ENCODE peak calls at places on chromosome X, in four cellular contexts. U, L, H and O are unnamed samples.

GRCh38 chrX:48918644-48919340 is at the start of gene PIM2:
- DNase-seq in U (peak; percentile 87), L (no peak), H (peak; percentile 89), O (peak; percentile 81)

GRCh38 chrX:95383778-95384177 is 1300.9 kb upstream of the DIAPH2 start:
- DNase-seq in U (no peak), L (no peak), H (no peak), O (no peak)

GRCh38 chrX:5775985-5776384 is 452.7 kb downstream of the NLGN4X start:
- DNase-seq in U (no peak), L (no peak), H (no peak), O (no peak)

GRCh38 chrX:143664302-143664701 is 28.4 kb upstream of the SLITRK4 start:
- DNase-seq in U (peak; percentile 7), L (no peak), H (no peak), O (no peak)

GRCh38 chrX:110216027-110216426 is 101.9 kb downstream of the AMMECR1 start:
- DNase-seq in U (peak; percentile 46), L (no peak), H (no peak), O (no peak)

GRCh38 chrX:134460005-134460860 is at the start of gene HPRT1:
- DNase-seq in U (peak; percentile 79), L (peak; percentile 13), H (peak; percentile 76), O (peak; percentile 12)

GRCh38 chrX:101419489-101419888 is 11.5 kb downstream of the HNRNPH2 start:
- DNase-seq in U (no peak), L (no peak), H (no peak), O (no peak)

GRCh38 chrX:85590638-85591037 is 211.2 kb upstream of the POF1B start:
- DNase-seq in U (no peak), L (no peak), H (no peak), O (no peak)

GRCh38 chrX:119686087-119686639 is 6.8 kb downstream of the SEPTIN6 start:
- DNase-seq in U (no peak), L (no peak), H (no peak), O (no peak)

GRCh38 chrX:19924285-19924684 is 36.9 kb upstream of the SH3KBP1 start:
- DNase-seq in U (no peak), L (no peak), H (no peak), O (no peak)

GRCh38 chrX:71143508-71143907 is 1.1 kb upstream of the NLGN3 start:
- DNase-seq in U (no peak), L (no peak), H (peak; percentile 70), O (no peak)

GRCh38 chrX:46903458-46904242 is 8.6 kb upstream of the JADE3 start:
- DNase-seq in U (peak; percentile 83), L (peak; percentile 11), H (peak; percentile 64), O (peak; percentile 38)
- H3K4me3 ChIP-seq in U (peak overlapping the region; percentile 46), L (peak overlapping the region; percentile 73), H (peak overlapping the region; percentile 42), O (peak overlapping the region; percentile 59)

GRCh38 chrX:41858161-41858775 is 65.1 kb downstream of the CASK start:
- DNase-seq in U (no peak), L (no peak), H (no peak), O (no peak)
- TF ChIP-seq CTCF in U (no peak), L (no peak), H (no peak), O (no peak)

DNA sequence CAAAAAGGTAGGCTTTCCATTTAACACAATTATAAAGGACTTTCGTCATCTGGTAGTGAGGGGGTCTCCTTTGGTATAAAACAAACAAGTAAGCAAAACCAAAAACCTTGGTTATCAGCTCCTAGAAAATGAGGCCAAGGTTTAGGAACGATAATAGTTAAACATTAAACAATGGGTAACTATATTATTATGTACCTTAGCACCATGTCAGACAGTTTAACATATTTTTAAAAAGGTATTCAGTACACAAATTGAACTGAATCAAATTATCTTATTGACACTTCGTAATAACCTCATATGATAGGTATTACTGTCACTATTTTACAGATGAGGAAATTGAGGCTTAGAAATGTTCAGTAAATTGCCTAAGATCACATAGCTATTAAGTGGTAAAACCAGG is 32.1 kb upstream of the RAB9B start:
- DNase-seq in U (no peak), L (no peak), H (no peak), O (no peak)
- H3K4me3 ChIP-seq in U (no peak overlapping the region), L (no peak overlapping the region), H (no peak overlapping the region), O (no peak overlapping the region)

DNA sequence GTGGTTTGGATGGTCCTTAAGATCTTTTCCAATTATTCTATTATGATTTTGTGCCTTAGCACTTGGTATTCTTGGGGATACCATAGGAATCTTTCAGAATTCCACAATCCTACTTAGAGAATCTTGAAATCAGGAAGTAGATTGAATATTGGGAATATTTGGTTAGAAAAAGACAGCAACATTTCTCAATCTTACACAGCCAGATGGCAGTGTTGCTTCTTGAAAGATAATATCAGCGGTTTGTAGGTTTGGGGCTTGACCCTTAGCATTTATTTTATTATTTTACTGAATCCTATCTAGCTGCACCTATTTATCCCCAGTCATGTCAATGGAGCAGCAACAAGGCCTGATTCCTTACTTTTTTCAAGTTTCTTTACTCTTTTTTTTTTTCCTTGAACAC is 28.6 kb downstream of the MAGEB1 start:
- DNase-seq in U (peak; percentile 55), L (no peak), H (no peak), O (no peak)
- TF ChIP-seq CTCF in U (peak; percentile 66), L (peak; percentile 30), H (no peak), O (no peak)

GRCh38 chrX:123764967-123765871 is 32.4 kb upstream of the THOC2 start:
- DNase-seq in U (peak; percentile 91), L (peak; percentile 55), H (peak; percentile 84), O (peak; percentile 58)
- H3K4me3 ChIP-seq in U (peak overlapping the region; percentile 46), L (peak overlapping the region; percentile 52), H (peak overlapping the region; percentile 43), O (peak overlapping the region; percentile 33)

GRCh38 chrX:11464360-11464759 is 171.1 kb downstream of the AMELX start:
- DNase-seq in U (no peak), L (no peak), H (no peak), O (no peak)
- TF ChIP-seq CTCF in U (no peak), L (no peak), H (no peak), O (no peak)